ENCODE peak calls at places on chromosomes 6 and 20, in four cellular contexts. C is GM20000, G is HFFc6, W is AG04450. N is an unnamed sample.

GRCh38 chr6:71080793-71081192 is 123.9 kb upstream of the B3GAT2 start:
- DNase-seq in C (no peak), G (peak; percentile 11), W (peak; percentile 24), N (peak; percentile 82)

GRCh38 chr20:23490817-23491216 is at the start of gene CST8:
- DNase-seq in C (no peak), G (no peak), W (no peak), N (no peak)

GRCh38 chr6:47076422-47077344 is 34.6 kb upstream of the ADGRF1 start:
- DNase-seq in C (no peak), G (no peak), W (no peak), N (peak; percentile 66)

GRCh38 chr6:85135376-85136094 is 314.3 kb upstream of the NT5E start:
- DNase-seq in C (no peak), G (no peak), W (no peak), N (no peak)

GRCh38 chr6:168968228-168968627 is 285.4 kb downstream of the THBS2 start:
- DNase-seq in C (no peak), G (peak; percentile 99), W (no peak), N (peak; percentile 90)

GRCh38 chr6:29685718-29686326 is 4.9 kb upstream of the ZFP57 start:
- DNase-seq in C (no peak), G (no peak), W (no peak), N (no peak)

GRCh38 chr6:145428656-145429173 is 306.6 kb downstream of the EPM2A start:
- DNase-seq in C (no peak), G (no peak), W (no peak), N (peak; percentile 6)

GRCh38 chr6:22959571-22959970 is 390.2 kb downstream of the HDGFL1 start:
- DNase-seq in C (no peak), G (no peak), W (no peak), N (no peak)

GRCh38 chr6:152301806-152302568 is 335.2 kb downstream of the SYNE1 start:
- DNase-seq in C (peak; percentile 81), G (peak; percentile 85), W (peak; percentile 78), N (peak; percentile 93)

GRCh38 chr20:45044084-45044573 is 56.8 kb downstream of the KCNS1 start:
- DNase-seq in C (peak; percentile 45), G (peak; percentile 78), W (peak; percentile 55), N (peak; percentile 84)

DNA sequence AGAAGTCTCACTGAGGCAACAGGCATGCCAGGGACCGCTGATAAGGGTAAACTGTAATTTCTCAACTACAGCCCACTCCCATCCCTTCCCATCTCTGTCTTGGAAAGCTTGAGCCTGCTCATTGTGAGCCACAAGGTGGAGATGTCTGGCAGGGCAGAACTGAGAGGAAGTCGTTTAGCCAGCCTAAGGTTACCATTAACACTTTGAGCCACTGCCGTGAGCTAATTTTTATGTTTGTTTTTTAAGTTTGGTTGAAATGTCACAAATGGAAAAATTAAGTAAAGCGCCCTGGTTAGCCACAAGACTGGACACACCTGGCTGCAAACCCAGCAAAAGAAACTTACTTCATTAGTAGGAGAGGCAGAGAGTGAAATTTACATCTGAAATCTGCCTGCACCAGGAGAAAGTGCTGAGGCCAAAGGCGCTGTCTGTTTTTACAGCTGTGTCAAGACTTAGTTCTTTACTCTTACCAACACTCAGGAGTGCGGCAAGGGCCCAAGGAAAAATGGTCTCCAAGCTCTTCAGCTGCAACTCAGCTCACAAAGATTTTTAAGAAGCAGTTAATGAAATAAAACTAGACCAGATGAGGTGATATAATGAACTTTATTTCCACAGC is 50.0 kb upstream of the FAM83C start:
- DNase-seq in C (no peak), G (no peak), W (no peak), N (peak; percentile 50)
- TF ChIP-seq CTCF in C (no peak), G (peak; percentile 38), W (peak; percentile 38), N (peak; percentile 66)

GRCh38 chr20:1209447-1210387 is 6.5 kb downstream of the C20orf202 start:
- DNase-seq in C (no peak), G (peak; percentile 12), W (no peak), N (no peak)
- TF ChIP-seq CTCF in C (no peak), G (peak; percentile 67), W (peak; percentile 53), N (peak; percentile 42)

GRCh38 chr20:4225778-4226177 is 210.4 kb upstream of the RNF24 start:
- DNase-seq in C (no peak), G (peak; percentile 97), W (peak; percentile 85), N (peak; percentile 97)

GRCh38 chr20:4229415-4229814 is 214.1 kb upstream of the RNF24 start:
- DNase-seq in C (no peak), G (no peak), W (no peak), N (no peak)

GRCh38 chr20:4226330-4227084 is 211.1 kb upstream of the RNF24 start:
- DNase-seq in C (no peak), G (no peak), W (no peak), N (no peak)

GRCh38 chr20:4230185-4230584 is 214.8 kb upstream of the RNF24 start:
- DNase-seq in C (no peak), G (no peak), W (no peak), N (no peak)

DNA sequence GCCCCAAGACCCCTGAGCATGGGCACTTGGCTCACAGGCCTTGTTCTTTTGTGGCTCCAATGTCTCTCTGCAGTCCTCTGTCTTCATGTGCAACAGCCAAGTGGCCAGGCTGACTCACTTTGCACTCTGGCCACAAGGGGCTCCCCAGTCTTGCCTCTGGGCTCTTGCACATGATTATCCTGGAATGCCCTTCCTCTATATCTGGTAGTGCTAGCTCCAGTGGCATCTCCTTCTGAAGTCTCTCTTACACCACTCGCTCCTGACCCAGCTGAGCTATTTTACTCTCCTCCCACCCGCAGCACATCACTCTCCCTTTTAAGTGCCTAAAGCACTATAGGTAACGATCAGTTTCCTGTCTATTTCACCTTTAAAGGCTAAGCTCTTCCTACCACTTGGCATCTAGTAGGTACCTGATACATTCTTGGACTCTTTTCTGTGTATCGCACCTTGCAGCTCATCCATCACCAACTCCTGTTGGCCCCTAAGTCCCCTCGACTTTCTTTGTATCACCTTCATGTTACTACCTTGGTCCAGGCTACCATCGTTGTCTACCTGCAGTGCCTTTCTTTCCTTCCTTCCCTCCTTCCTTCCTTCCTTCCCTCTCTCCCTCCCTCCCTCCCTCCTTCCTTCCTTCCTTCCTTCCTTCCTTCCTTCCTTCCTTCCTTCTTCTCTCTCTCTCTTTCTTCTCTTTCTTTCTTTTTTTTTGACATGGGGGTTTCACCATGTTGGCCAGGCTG is 211.9 kb upstream of the RNF24 start:
- DNase-seq in C (no peak), G (peak; percentile 88), W (no peak), N (peak; percentile 47)
- TF ChIP-seq CTCF in C (peak; percentile 18), G (peak; percentile 80), W (peak; percentile 61), N (peak; percentile 57)

GRCh38 chr6:130037207-130037811 is 18.9 kb downstream of the L3MBTL3 start:
- DNase-seq in C (no peak), G (no peak), W (no peak), N (peak; percentile 13)

GRCh38 chr6:130032758-130033323 is 14.5 kb downstream of the L3MBTL3 start:
- DNase-seq in C (no peak), G (no peak), W (no peak), N (no peak)

GRCh38 chr6:130033999-130034814 is 15.8 kb downstream of the L3MBTL3 start:
- DNase-seq in C (no peak), G (peak; percentile 64), W (peak; percentile 34), N (peak; percentile 82)

GRCh38 chr6:130034815-130035146 is 16.4 kb downstream of the L3MBTL3 start:
- DNase-seq in C (no peak), G (no peak), W (no peak), N (no peak)

GRCh38 chr6:130035211-130035610 is 16.8 kb downstream of the L3MBTL3 start:
- DNase-seq in C (no peak), G (no peak), W (no peak), N (no peak)
- TF ChIP-seq CTCF in C (no peak), G (no peak), W (no peak), N (no peak)

GRCh38 chr20:33650111-33650752 is 11.9 kb upstream of the C20orf144 start:
- DNase-seq in C (no peak), G (no peak), W (no peak), N (no peak)

GRCh38 chr20:33646191-33646590 is 15.9 kb upstream of the C20orf144 start:
- DNase-seq in C (no peak), G (no peak), W (no peak), N (no peak)

GRCh38 chr20:33649201-33649631 is 12.9 kb upstream of the C20orf144 start:
- DNase-seq in C (no peak), G (no peak), W (no peak), N (no peak)

GRCh38 chr20:33647603-33648395 is 14.3 kb upstream of the C20orf144 start:
- DNase-seq in C (peak; percentile 76), G (peak; percentile 32), W (no peak), N (peak; percentile 95)

GRCh38 chr20:33648396-33649004 is 13.6 kb upstream of the C20orf144 start:
- DNase-seq in C (no peak), G (no peak), W (no peak), N (peak; percentile 30)
- TF ChIP-seq CTCF in C (no peak), G (no peak), W (no peak), N (no peak)

DNA sequence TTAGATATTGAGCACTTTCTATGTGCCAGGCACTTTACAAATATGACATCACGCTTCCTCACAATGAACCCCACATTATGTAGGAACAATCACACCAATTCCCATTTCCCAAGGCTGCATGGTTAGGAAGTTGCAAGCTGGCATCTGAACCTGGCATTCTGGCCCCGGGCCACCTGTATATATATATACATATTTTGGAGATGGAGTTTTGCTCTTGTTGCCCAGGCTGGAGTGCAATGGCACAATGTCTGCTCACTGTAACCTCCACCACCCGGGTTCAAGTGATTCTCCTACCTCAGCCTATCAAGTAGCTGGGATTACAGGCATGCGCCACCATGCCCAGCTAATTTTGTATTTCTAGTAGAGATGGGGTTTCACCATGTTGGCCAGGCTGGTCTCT is 30.4 kb downstream of the SRC start:
- DNase-seq in C (no peak), G (no peak), W (no peak), N (no peak)
- TF ChIP-seq CTCF in C (no peak), G (no peak), W (no peak), N (no peak)

GRCh38 chr6:126127662-126128061 is 141.3 kb downstream of the TRMT11 start:
- DNase-seq in C (no peak), G (no peak), W (no peak), N (peak; percentile 22)
- TF ChIP-seq CTCF in C (no peak), G (no peak), W (no peak), N (peak; percentile 28)

GRCh38 chr6:150547511-150548222 is 52.0 kb upstream of the PLEKHG1 start:
- DNase-seq in C (no peak), G (no peak), W (no peak), N (no peak)

GRCh38 chr6:150546457-150546856 is 53.2 kb upstream of the PLEKHG1 start:
- DNase-seq in C (no peak), G (no peak), W (no peak), N (no peak)

GRCh38 chr6:150550244-150550643 is 49.4 kb upstream of the PLEKHG1 start:
- DNase-seq in C (no peak), G (no peak), W (no peak), N (no peak)

GRCh38 chr6:150549577-150550184 is 50.0 kb upstream of the PLEKHG1 start:
- DNase-seq in C (no peak), G (no peak), W (no peak), N (peak; percentile 17)

DNA sequence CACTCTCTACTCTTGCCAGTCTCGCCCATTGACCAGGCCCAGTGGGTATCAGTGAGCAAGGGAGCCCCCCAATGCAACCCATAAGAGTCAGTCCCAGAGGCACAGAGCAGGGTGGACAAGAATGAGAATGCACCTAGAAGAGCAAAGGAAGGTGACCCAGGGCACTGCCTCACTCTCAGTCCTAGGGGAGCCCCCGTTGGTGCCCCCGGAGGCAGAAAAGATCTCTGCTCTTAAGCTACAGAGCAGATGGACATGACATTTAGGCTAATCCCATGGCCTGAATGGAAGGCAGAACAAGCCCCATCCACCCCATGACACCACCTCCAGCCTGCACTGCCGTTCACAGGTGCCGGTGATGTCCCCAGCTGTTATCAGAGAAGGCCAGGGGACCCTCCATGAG is 50.7 kb upstream of the PLEKHG1 start:
- DNase-seq in C (no peak), G (no peak), W (no peak), N (no peak)
- TF ChIP-seq CTCF in C (no peak), G (no peak), W (no peak), N (no peak)

GRCh38 chr20:18272451-18272850 is 15.9 kb upstream of the ZNF133 start:
- DNase-seq in C (no peak), G (peak; percentile 28), W (no peak), N (no peak)
- TF ChIP-seq CTCF in C (no peak), G (peak; percentile 62), W (peak; percentile 21), N (no peak)